ENCODE peak calls at places on chromosome 9, in nine cellular contexts. G is astrocyte, P is left ventricle myocardium inferior, W is kidney, H is spleen, C is uterus, T is foreskin fibroblast, D is lower lobe of right lung, K is bronchial epithelial cell. N is an unnamed sample.

GRCh38 chr9:113154471-113154870 is 3.7 kb downstream of the SLC31A2 start:
- DNase-seq in K (peak), T (peak), H (no peak), W (no peak), P (no peak), D (no peak), G (peak), C (no peak), N (no peak)

GRCh38 chr9:119533509-119533908 is 164.3 kb upstream of the BRINP1 start:
- DNase-seq in H (no peak), P (no peak), K (no peak), G (no peak), C (no peak), T (no peak), W (no peak), D (no peak), N (no peak)

GRCh38 chr9:130018260-130018659 is 24.7 kb downstream of the FNBP1 start:
- DNase-seq in G (no peak), H (no peak), P (no peak), T (no peak), D (no peak), W (no peak), C (no peak), K (no peak), N (no peak)

GRCh38 chr9:16257604-16258003 is 612.9 kb downstream of the BNC2 start:
- DNase-seq in K (peak), D (no peak), H (no peak), G (no peak), T (no peak), P (no peak), C (no peak), W (no peak), N (no peak)

GRCh38 chr9:15142903-15143534 is 164.0 kb downstream of the TTC39B start:
- DNase-seq in P (no peak), K (peak), C (no peak), D (no peak), T (peak), H (no peak), W (no peak), G (peak), N (no peak)

GRCh38 chr9:95788486-95789110 is 86.9 kb upstream of the ERCC6L2 start:
- DNase-seq in C (no peak), G (no peak), D (no peak), W (no peak), K (no peak), H (no peak), T (no peak), P (no peak), N (no peak)

GRCh38 chr9:127589955-127590370 is 22.1 kb upstream of the STXBP1 start:
- DNase-seq in P (no peak), K (no peak), D (no peak), G (peak), H (no peak), T (no peak), W (peak), C (peak), N (peak)

GRCh38 chr9:112203536-112203935 is 28.4 kb upstream of the SUSD1 start:
- DNase-seq in D (no peak), P (no peak), T (no peak), W (no peak), H (no peak), K (peak), C (no peak), G (peak), N (no peak)

GRCh38 chr9:111985315-111985714 is 88.7 kb downstream of the UGCG start:
- DNase-seq in W (no peak), P (no peak), T (no peak), C (no peak), H (no peak), K (no peak), D (no peak), G (no peak), N (no peak)

GRCh38 chr9:130128782-130129424 is 43.3 kb upstream of the NCS1 start:
- DNase-seq in W (peak), P (peak), H (peak), K (no peak), C (no peak), D (peak), T (peak), G (peak), N (peak)

GRCh38 chr9:27703591-27703990 is 130.3 kb upstream of the C9orf72 start:
- DNase-seq in P (no peak), H (no peak), W (no peak), T (no peak), C (no peak), G (no peak), D (no peak), K (no peak), N (no peak)

GRCh38 chr9:69519470-69520240 is 152.5 kb downstream of the APBA1 start:
- DNase-seq in D (no peak), G (no peak), W (no peak), K (no peak), C (no peak), H (no peak), P (no peak), T (no peak), N (no peak)

GRCh38 chr9:15373201-15373530 is 49.5 kb upstream of the SNAPC3 start:
- DNase-seq in T (peak), G (peak), W (no peak), H (no peak), P (no peak), K (no peak), D (no peak), C (no peak), N (no peak)

GRCh38 chr9:74953235-74953741 is 576 bp upstream of the C9orf40 start:
- DNase-seq in W (no peak), H (no peak), K (no peak), G (peak), P (no peak), D (no peak), C (no peak), T (peak), N (no peak)

GRCh38 chr9:17810728-17811634 is 232.1 kb downstream of the SH3GL2 start:
- DNase-seq in H (no peak), K (peak), C (peak), D (no peak), W (no peak), T (peak), G (peak), P (peak), N (peak)

GRCh38 chr9:83346655-83347393 is 191.4 kb downstream of the FRMD3 start:
- DNase-seq in K (no peak), G (no peak), C (no peak), T (no peak), D (no peak), W (no peak), H (no peak), P (no peak), N (no peak)

GRCh38 chr9:8732367-8733075 is 932.9 kb upstream of the DMAC1 start:
- DNase-seq in T (no peak), C (no peak), H (no peak), K (peak), P (no peak), G (no peak), W (no peak), D (no peak), N (no peak)

GRCh38 chr9:16121593-16121992 is 568.8 kb downstream of the CCDC171 start:
- DNase-seq in D (no peak), K (peak), G (peak), T (no peak), C (no peak), H (no peak), W (no peak), P (no peak), N (no peak)

GRCh38 chr9:84953252-84953773 is 283.8 kb downstream of the NTRK2 start:
- DNase-seq in D (no peak), H (no peak), G (no peak), C (no peak), K (peak), W (no peak), P (no peak), T (no peak), N (no peak)

GRCh38 chr9:105173306-105173705 is 71.1 kb upstream of the SLC44A1 start:
- DNase-seq in D (no peak), P (no peak), G (no peak), T (no peak), K (no peak), H (no peak), W (no peak), C (no peak), N (no peak)

GRCh38 chr9:4417578-4418325 is 72.5 kb upstream of the SLC1A1 start:
- DNase-seq in C (no peak), H (no peak), W (no peak), P (no peak), K (peak), T (peak), G (peak), D (no peak), N (no peak)

GRCh38 chr9:130535818-130536521 is 43.4 kb upstream of the FUBP3 start:
- DNase-seq in D (no peak), H (no peak), P (peak), T (peak), W (no peak), K (peak), G (peak), C (no peak), N (no peak)

GRCh38 chr9:85949591-85950335 is 8.8 kb downstream of the NAA35 start:
- DNase-seq in P (no peak), D (no peak), T (no peak), C (no peak), G (peak), K (no peak), H (no peak), W (no peak), N (no peak)

GRCh38 chr9:12759767-12760166 is 15.1 kb upstream of the LURAP1L start:
- DNase-seq in H (no peak), W (no peak), P (no peak), D (no peak), C (no peak), K (peak), T (peak), G (peak), N (no peak)

GRCh38 chr9:26216702-26217101 is 538.5 kb upstream of the TUSC1 start:
- DNase-seq in P (no peak), W (no peak), G (no peak), T (no peak), D (no peak), K (no peak), H (no peak), C (no peak), N (no peak)

GRCh38 chr9:97528529-97529230 is 27.2 kb downstream of the TMOD1 start:
- DNase-seq in C (no peak), W (no peak), H (no peak), D (peak), G (no peak), K (no peak), T (no peak), P (no peak), N (no peak)

GRCh38 chr9:38734831-38735230 is 14.9 kb upstream of the FAM240B start:
- DNase-seq in W (no peak), C (no peak), K (no peak), T (no peak), D (no peak), G (no peak), H (no peak), P (no peak), N (no peak)

GRCh38 chr9:14027114-14027812 is 286.7 kb downstream of the NFIB start:
- DNase-seq in W (peak), G (no peak), P (peak), D (peak), K (no peak), H (no peak), C (no peak), T (no peak), N (peak)

GRCh38 chr9:15837079-15837679 is 284.3 kb downstream of the CCDC171 start:
- DNase-seq in P (no peak), D (no peak), W (no peak), C (no peak), H (no peak), K (peak), G (peak), T (peak), N (no peak)

GRCh38 chr9:110106698-110107097 is 101.3 kb downstream of the C9orf152 start:
- DNase-seq in C (no peak), G (no peak), K (no peak), D (no peak), T (no peak), H (no peak), P (no peak), W (no peak), N (no peak)

GRCh38 chr9:33044162-33044673 is 19.1 kb downstream of the DNAJA1 start:
- DNase-seq in C (peak), P (peak), D (peak), T (peak), H (peak), G (peak), K (peak), W (peak), N (peak)

GRCh38 chr9:106954974-106955850 is 92.2 kb downstream of the ZNF462 start:
- DNase-seq in P (no peak), G (no peak), K (peak), W (no peak), C (no peak), T (no peak), D (no peak), H (no peak), N (no peak)

GRCh38 chr9:123266655-123267421 is 1.5 kb downstream of the STRBP start:
- DNase-seq in W (no peak), G (no peak), D (no peak), H (no peak), P (no peak), C (no peak), T (no peak), K (no peak), N (no peak)

GRCh38 chr9:134929560-134930158 is 11.9 kb upstream of the FCN1 start:
- DNase-seq in C (no peak), G (no peak), P (no peak), D (no peak), T (no peak), K (no peak), W (peak), H (peak), N (no peak)

GRCh38 chr9:124934290-124934689 is 6.6 kb downstream of the GOLGA1 start:
- DNase-seq in P (no peak), W (no peak), C (no peak), T (peak), D (no peak), K (peak), H (no peak), G (peak), N (no peak)

GRCh38 chr9:91474656-91475055 is 51.0 kb upstream of the NFIL3 start:
- DNase-seq in K (peak), W (no peak), P (no peak), H (no peak), G (no peak), D (no peak), T (no peak), C (no peak), N (no peak)

DNA sequence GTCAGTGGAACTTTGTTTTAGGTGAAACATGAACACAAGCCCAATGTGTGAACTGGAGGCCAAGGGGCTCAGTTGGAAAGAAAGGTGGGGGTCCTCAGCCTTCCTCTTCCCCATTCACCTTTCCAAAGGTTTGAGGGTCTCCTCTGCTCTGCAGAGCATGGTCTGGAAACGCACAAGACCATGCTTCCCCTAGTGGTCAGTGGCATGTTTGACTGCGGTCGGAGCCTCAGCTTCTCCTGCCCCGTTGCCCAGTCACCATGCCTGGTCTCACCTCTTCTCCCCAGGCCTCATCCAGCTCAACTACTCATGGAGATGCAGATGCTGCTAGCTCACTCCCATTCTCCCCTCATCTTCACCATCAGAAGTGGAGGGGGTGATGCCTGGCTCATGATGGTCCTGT is 340.3 kb downstream of the GADD45G start:
- DNase-seq in P (no peak), T (no peak), H (no peak), D (no peak), C (no peak), W (no peak), K (no peak), G (no peak), N (no peak)
- TF ChIP-seq CTCF in P (peak), T (no peak), H (no peak), D (no peak), C (no peak), W (no peak), K (no peak), G (no peak), N (no peak)

GRCh38 chr9:92949266-92949982 is 2.1 kb downstream of the FGD3 start:
- DNase-seq in P (no peak), W (no peak), T (no peak), D (no peak), K (no peak), G (no peak), C (no peak), H (no peak), N (no peak)
- H3K4me3 ChIP-seq in P (no peak), W (no peak), T (no peak), D (no peak), K (no peak), G (no peak), C (no peak), H (no peak), N (no peak)

GRCh38 chr9:93287593-93287992 is 103.7 kb downstream of the WNK2 start:
- DNase-seq in K (no peak), H (no peak), P (no peak), G (no peak), T (no peak), C (no peak), W (no peak), D (no peak), N (no peak)

GRCh38 chr9:93288891-93289883 is 105.2 kb downstream of the WNK2 start:
- DNase-seq in C (no peak), W (peak), K (peak), G (peak), H (peak), D (peak), P (no peak), T (peak), N (no peak)

GRCh38 chr9:93287189-93287552 is 103.2 kb downstream of the WNK2 start:
- DNase-seq in H (peak), W (no peak), C (no peak), P (no peak), T (no peak), G (no peak), K (no peak), D (no peak), N (no peak)

GRCh38 chr9:93286252-93287188 is 102.6 kb downstream of the WNK2 start:
- DNase-seq in W (no peak), D (no peak), T (no peak), P (no peak), C (no peak), G (no peak), H (no peak), K (no peak), N (no peak)

GRCh38 chr9:93288341-93288740 is 104.4 kb downstream of the WNK2 start:
- DNase-seq in K (no peak), P (no peak), D (no peak), T (no peak), W (no peak), C (no peak), H (peak), G (no peak), N (no peak)
- TF ChIP-seq CTCF in K (no peak), P (peak), D (no peak), T (no peak), W (no peak), C (no peak), H (no peak), G (no peak), N (no peak)

GRCh38 chr9:64061013-64061627 is 1223.9 kb downstream of the FOXD4L5 start:
- DNase-seq in H (no peak), C (no peak), P (no peak), K (no peak), W (no peak), T (no peak), D (no peak), G (no peak), N (no peak)

GRCh38 chr9:64057553-64057952 is 1227.5 kb downstream of the FOXD4L5 start:
- DNase-seq in C (no peak), H (no peak), W (no peak), T (no peak), D (no peak), K (no peak), G (no peak), P (no peak), N (no peak)
- H3K4me3 ChIP-seq in C (no peak), H (no peak), W (no peak), T (no peak), D (no peak), K (no peak), G (no peak), P (no peak), N (no peak)

GRCh38 chr9:122213589-122214413 is 15.0 kb downstream of the LHX6 start:
- DNase-seq in P (no peak), K (peak), T (no peak), H (no peak), G (no peak), W (peak), C (no peak), D (no peak), N (peak)
- TF ChIP-seq CTCF in P (no peak), K (no peak), T (no peak), H (no peak), G (no peak), W (no peak), C (no peak), D (no peak), N (no peak)

GRCh38 chr9:133707761-133708122 is 30.4 kb downstream of the SARDH start:
- DNase-seq in K (no peak), W (peak), G (no peak), P (no peak), C (no peak), T (no peak), H (peak), D (no peak), N (no peak)

GRCh38 chr9:133708123-133708769 is 29.9 kb downstream of the SARDH start:
- DNase-seq in C (no peak), P (no peak), G (no peak), D (no peak), H (peak), T (no peak), W (peak), K (no peak), N (no peak)

GRCh38 chr9:133707065-133707760 is 30.9 kb downstream of the SARDH start:
- DNase-seq in W (peak), K (peak), H (peak), P (peak), T (no peak), G (peak), C (peak), D (no peak), N (no peak)

GRCh38 chr9:133705576-133705975 is 32.6 kb downstream of the SARDH start:
- DNase-seq in C (no peak), K (no peak), T (no peak), D (no peak), G (no peak), W (peak), P (no peak), H (no peak), N (no peak)

GRCh38 chr9:133706651-133707050 is 31.5 kb downstream of the SARDH start:
- DNase-seq in G (no peak), W (peak), T (no peak), H (peak), K (no peak), P (no peak), D (no peak), C (no peak), N (no peak)
- H3K4me3 ChIP-seq in G (no peak), W (no peak), T (no peak), H (no peak), K (no peak), P (no peak), D (no peak), C (no peak), N (no peak)

GRCh38 chr9:131950487-131950886 is 129.2 kb downstream of the MED27 start:
- DNase-seq in K (no peak), C (no peak), T (no peak), D (no peak), G (no peak), P (no peak), W (no peak), H (no peak), N (no peak)

GRCh38 chr9:131942076-131942720 is 137.5 kb downstream of the MED27 start:
- DNase-seq in T (peak), W (no peak), K (peak), H (no peak), C (no peak), D (no peak), P (no peak), G (no peak), N (no peak)

GRCh38 chr9:131943397-131943796 is 136.3 kb downstream of the MED27 start:
- DNase-seq in P (no peak), H (no peak), W (no peak), C (no peak), G (peak), T (no peak), K (peak), D (no peak), N (no peak)

GRCh38 chr9:131951155-131951554 is 128.5 kb downstream of the MED27 start:
- DNase-seq in H (no peak), D (no peak), K (no peak), W (no peak), C (no peak), G (no peak), P (no peak), T (no peak), N (no peak)

GRCh38 chr9:131946169-131946568 is 133.5 kb downstream of the MED27 start:
- DNase-seq in T (no peak), C (no peak), K (no peak), D (no peak), W (no peak), H (no peak), G (no peak), P (no peak), N (no peak)
- TF ChIP-seq CTCF in T (no peak), C (no peak), K (no peak), D (no peak), W (no peak), H (no peak), G (no peak), P (no peak), N (no peak)

GRCh38 chr9:94174164-94174563 is 84.9 kb upstream of the ZNF169 start:
- DNase-seq in T (no peak), K (no peak), C (no peak), H (no peak), G (no peak), W (no peak), P (no peak), D (no peak), N (no peak)
- H3K4me3 ChIP-seq in T (no peak), K (no peak), C (no peak), H (no peak), G (no peak), W (no peak), P (peak), D (no peak), N (no peak)

N was measured in transverse colon.